ENCODE peak calls at places on chromosomes 13 and 19, in six cellular contexts. U, H, F, D, Y and B are unnamed samples. For H3K4me1, the result is how much of the 10 kb centered on the place peaks cover.

GRCh38 chr13:43285891-43286602 is 262.7 kb downstream of the DNAJC15 start:
- DNase-seq in H (no peak), D (no peak), U (peak), F (no peak), Y (no peak), B (no peak)

GRCh38 chr13:67438465-67438864 is 208.3 kb upstream of the PCDH9 start:
- DNase-seq in D (no peak), F (no peak), U (peak), H (no peak), Y (no peak), B (no peak)

GRCh38 chr13:40464349-40464748 is 202.1 kb downstream of the FOXO1 start:
- DNase-seq in U (no peak), H (no peak), F (no peak), D (no peak), Y (no peak), B (no peak)

GRCh38 chr19:9945319-9945966 is 9.1 kb upstream of the OLFM2 start:
- DNase-seq in F (peak), D (no peak), H (peak), U (peak), Y (peak), B (peak)

GRCh38 chr19:52734340-52734892 is 428 bp downstream of the ZNF611 start:
- DNase-seq in U (no peak), Y (no peak), H (no peak), D (no peak), F (peak), B (peak)

GRCh38 chr13:93248627-93249047 is 22.0 kb downstream of the GPC6 start:
- DNase-seq in U (peak), H (no peak), D (no peak), F (no peak), Y (peak), B (no peak)

GRCh38 chr19:12052571-12053169 is at the start of gene ZNF878:
- DNase-seq in U (peak), Y (peak), H (peak), D (no peak), F (peak), B (peak)

GRCh38 chr13:53490732-53491131 is 462.1 kb downstream of the OLFM4 start:
- DNase-seq in Y (no peak), H (no peak), D (no peak), F (no peak), U (no peak), B (no peak)

GRCh38 chr13:27792393-27793218 is at the start of gene GSX1:
- DNase-seq in U (peak), H (peak), F (peak), D (no peak), Y (peak), B (peak)

GRCh38 chr13:51834581-51835158 is 10.3 kb downstream of the TMEM272 start:
- DNase-seq in Y (no peak), F (no peak), U (no peak), D (no peak), H (no peak), B (no peak)

GRCh38 chr19:33263325-33264023 is 37.8 kb upstream of the SLC7A10 start:
- DNase-seq in Y (no peak), U (no peak), F (no peak), H (no peak), D (no peak), B (no peak)

GRCh38 chr13:103884139-103884723 is 818.0 kb upstream of the SLC10A2 start:
- DNase-seq in U (no peak), F (no peak), D (no peak), H (no peak), Y (no peak), B (no peak)

GRCh38 chr13:40074338-40074737 is 418.9 kb downstream of the COG6 start:
- DNase-seq in D (no peak), U (no peak), H (no peak), F (no peak), Y (no peak), B (no peak)

GRCh38 chr13:62158520-62158919 is 742.9 kb upstream of the PCDH20 start:
- DNase-seq in D (no peak), F (no peak), U (no peak), Y (no peak), H (no peak), B (no peak)

GRCh38 chr13:41004875-41005693 is 14.0 kb downstream of the ELF1 start:
- DNase-seq in H (no peak), D (no peak), Y (no peak), F (no peak), U (peak), B (no peak)

GRCh38 chr19:43432866-43433673 is 18.4 kb downstream of the TEX101 start:
- DNase-seq in U (peak), D (peak), F (peak), H (peak), Y (peak), B (peak)

GRCh38 chr13:41463823-41464602 is 6.7 kb downstream of the RGCC start:
- DNase-seq in D (no peak), U (no peak), F (no peak), H (no peak), Y (no peak), B (peak)

GRCh38 chr13:46480131-46480530 is 72.8 kb upstream of the LRCH1 start:
- DNase-seq in F (no peak), H (no peak), U (no peak), Y (no peak), D (no peak), B (no peak)

GRCh38 chr13:107883561-107884175 is 331.7 kb downstream of the LIG4 start:
- DNase-seq in F (no peak), D (no peak), U (peak), Y (no peak), H (no peak), B (no peak)

GRCh38 chr13:94662274-94662945 is 49.9 kb downstream of the SOX21 start:
- DNase-seq in F (no peak), Y (no peak), D (no peak), H (no peak), U (no peak), B (no peak)

GRCh38 chr19:5157186-5157585 is 183.4 kb downstream of the PTPRS start:
- DNase-seq in D (no peak), Y (no peak), H (no peak), F (no peak), U (no peak), B (no peak)

GRCh38 chr19:48638831-48639381 is 1.7 kb upstream of the DBP start:
- DNase-seq in Y (peak), U (no peak), H (no peak), D (no peak), F (no peak), B (peak)

GRCh38 chr13:42405665-42406390 is 133.9 kb downstream of the AKAP11 start:
- DNase-seq in U (peak), Y (no peak), D (peak), F (peak), H (no peak), B (no peak)

GRCh38 chr19:10766681-10767201 is 48.9 kb downstream of the DNM2 start:
- DNase-seq in H (no peak), Y (no peak), F (peak), U (no peak), D (no peak), B (peak)

GRCh38 chr13:102703721-102704035 is 8.8 kb upstream of the METTL21C start:
- DNase-seq in Y (no peak), D (no peak), H (no peak), U (no peak), F (no peak), B (no peak)
- H3K4me1 ChIP-seq in Y (under half), D (under half), H (under half), U (under half), F (under half), B (under half)

GRCh38 chr19:18608102-18608804 is 1.7 kb upstream of the CRLF1 start:
- DNase-seq in U (no peak), Y (no peak), H (no peak), F (no peak), D (no peak), B (no peak)
- H3K4me1 ChIP-seq in U (under half), Y (under half), H (under half), F (under half), D (under half), B (under half)

DNA sequence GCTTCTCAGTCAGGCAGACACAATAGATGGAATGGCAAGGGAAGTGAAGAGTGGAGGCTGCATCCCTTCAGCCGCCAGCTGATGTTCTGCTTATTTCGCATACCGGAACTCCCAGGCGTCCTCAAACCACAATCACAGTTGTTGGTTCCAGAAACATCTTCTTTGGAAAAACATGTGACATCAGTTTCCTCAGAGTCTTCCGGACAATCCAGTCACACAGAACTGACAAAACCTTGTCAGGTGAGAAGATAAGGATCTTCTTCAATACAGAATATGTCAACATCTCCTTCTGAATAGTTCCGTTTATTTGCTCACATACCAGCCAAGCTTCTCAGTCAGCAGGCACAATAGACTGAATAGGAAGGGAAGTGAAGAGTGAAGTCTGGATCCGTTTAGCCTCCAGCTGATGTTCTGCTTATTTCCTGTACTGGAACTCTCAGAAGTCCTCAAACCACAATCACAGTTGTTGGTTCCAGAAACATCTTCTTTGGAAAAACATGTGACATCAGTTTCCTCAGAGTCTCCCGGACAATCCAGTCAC is 45.1 kb upstream of the CEACAM21 start:
- DNase-seq in D (no peak), F (peak), U (no peak), Y (no peak), H (peak), B (no peak)
- H3K4me1 ChIP-seq in D (under half), F (under half), U (under half), Y (under half), H (under half), B (under half)

GRCh38 chr13:105979586-105979985 is 555.9 kb downstream of the EFNB2 start:
- DNase-seq in Y (no peak), H (no peak), D (no peak), U (peak), F (no peak), B (no peak)

GRCh38 chr13:105984236-105984635 is 551.2 kb downstream of the EFNB2 start:
- DNase-seq in H (no peak), U (peak), D (no peak), Y (no peak), F (no peak), B (no peak)

GRCh38 chr13:105979131-105979530 is 556.3 kb downstream of the EFNB2 start:
- DNase-seq in H (no peak), U (peak), D (no peak), F (no peak), Y (no peak), B (no peak)

DNA sequence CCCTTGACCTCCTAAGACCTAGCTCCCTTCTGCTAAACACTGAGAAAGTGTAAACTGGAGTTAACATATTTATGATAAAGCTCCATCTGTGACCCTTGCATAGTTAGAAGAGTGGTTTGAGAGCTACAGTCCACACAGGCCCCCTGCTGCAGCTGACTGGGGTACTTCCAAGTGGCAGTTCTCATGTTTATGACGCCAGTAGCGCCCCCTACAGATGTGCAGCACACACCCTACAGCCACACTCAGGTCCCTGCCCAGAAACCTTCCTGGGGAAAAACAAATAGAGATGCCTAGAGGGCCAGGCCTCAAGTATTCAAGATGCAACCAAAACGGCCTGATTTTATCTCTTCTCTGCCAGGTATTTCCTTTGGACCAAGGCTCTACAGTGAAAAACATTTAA is 553.2 kb downstream of the EFNB2 start:
- DNase-seq in H (no peak), F (no peak), D (no peak), Y (no peak), U (no peak), B (no peak)
- H3K4me1 ChIP-seq in H (under half), F (under half), D (under half), Y (under half), U (under half), B (under half)

DNA sequence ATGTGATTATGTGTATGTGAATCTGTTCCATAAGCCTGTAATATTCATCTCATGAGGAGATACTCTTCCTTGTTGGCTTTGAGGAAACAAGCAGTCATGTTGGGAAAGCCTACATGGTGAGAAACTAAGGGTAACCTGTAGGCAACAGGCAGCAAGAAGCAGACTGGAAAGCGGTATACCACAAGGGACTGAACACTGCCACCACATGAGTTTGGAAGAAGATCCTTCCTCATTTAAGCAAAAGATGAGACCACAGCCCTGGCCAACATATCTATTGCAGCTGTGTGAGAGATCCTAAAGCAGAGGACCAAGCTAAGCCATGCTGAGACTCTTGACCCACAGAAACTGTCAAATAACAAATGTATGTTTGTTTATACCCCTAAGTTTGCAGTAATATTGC is 134.8 kb downstream of the B3GLCT start:
- DNase-seq in D (no peak), Y (no peak), F (no peak), H (no peak), U (no peak), B (no peak)
- H3K4me1 ChIP-seq in D (under half), Y (under half), F (under half), H (under half), U (under half), B (under half)

GRCh38 chr13:33263484-33263883 is 22.1 kb downstream of the STARD13 start:
- DNase-seq in F (no peak), U (no peak), H (no peak), D (no peak), Y (no peak), B (no peak)

GRCh38 chr13:33263976-33264619 is 21.5 kb downstream of the STARD13 start:
- DNase-seq in F (no peak), H (no peak), Y (no peak), U (no peak), D (no peak), B (no peak)

GRCh38 chr13:33262069-33262487 is 23.5 kb downstream of the STARD13 start:
- DNase-seq in H (no peak), Y (no peak), F (peak), D (no peak), U (peak), B (peak)

GRCh38 chr13:33262554-33262953 is 23.0 kb downstream of the STARD13 start:
- DNase-seq in H (no peak), D (no peak), U (no peak), F (no peak), Y (no peak), B (no peak)

GRCh38 chr13:33262997-33263396 is 22.6 kb downstream of the STARD13 start:
- DNase-seq in U (no peak), F (no peak), Y (no peak), D (no peak), H (no peak), B (no peak)
- H3K4me1 ChIP-seq in U (half or more), F (under half), Y (half or more), D (under half), H (under half), B (under half)

DNA sequence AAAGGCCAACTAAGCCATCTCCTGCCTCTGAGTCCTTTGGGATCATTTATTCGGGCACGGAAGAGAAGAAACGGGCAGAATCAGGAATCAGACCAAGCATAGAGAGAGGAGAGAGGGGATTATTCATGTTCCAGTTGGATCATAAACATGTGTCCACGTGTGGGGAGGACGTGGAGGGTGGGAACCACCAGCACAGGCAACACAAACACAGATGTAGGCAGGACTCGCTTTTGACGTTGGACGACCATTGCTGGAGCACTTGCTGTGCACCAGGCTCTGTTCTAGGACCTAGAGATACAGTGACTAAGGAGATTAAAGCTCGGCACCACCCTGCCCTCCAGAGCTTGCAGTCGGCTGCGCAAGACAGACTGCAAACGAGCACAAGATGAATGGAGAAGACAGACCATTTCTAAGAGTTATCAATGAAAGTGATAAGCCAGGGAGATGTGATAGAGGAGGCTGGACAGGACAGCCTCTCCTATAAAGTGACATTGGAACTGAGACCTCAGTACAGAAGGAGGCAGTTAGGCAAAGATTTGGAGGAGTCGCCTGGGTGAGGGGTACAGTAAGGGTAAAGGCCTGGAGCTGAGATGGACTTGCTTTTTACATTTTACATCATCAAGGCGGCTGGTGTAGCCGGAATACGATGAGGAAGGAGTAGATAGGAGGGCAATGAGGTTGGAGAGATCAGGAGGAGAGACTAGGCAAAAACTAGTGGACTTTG is 716 bp downstream of the SH2D3A start:
- DNase-seq in H (no peak), D (no peak), Y (no peak), F (no peak), U (no peak), B (no peak)
- H3K4me1 ChIP-seq in H (under half), D (under half), Y (under half), F (under half), U (under half), B (under half)